ENCODE peak calls at places on chromosome 21, in ten cellular contexts. R is coronary artery, E is suprapubic skin, P is hepatocyte, T is mesothelial cell of epicardium, A is esophagus muscularis mucosa, X is Peyer's patch, H is heart left ventricle, N is transverse colon, L is GM20000. F is an unnamed sample.
A peak's percentile ranks its signal among the peaks of the same experiment; 100 is the strongest.

GRCh38 chr21:16644690-16645089 is 868.2 kb upstream of the CXADR start:
- DNase-seq in R (no peak), N (no peak), T (no peak), X (no peak), A (no peak), L (no peak), E (no peak), H (no peak), P (no peak), F (no peak)

GRCh38 chr21:42636535-42636914 is 16.9 kb upstream of the PDE9A start:
- DNase-seq in L (no peak), R (no peak), E (no peak), H (no peak), T (no peak), P (no peak), A (no peak), X (no peak), N (no peak), F (no peak)

GRCh38 chr21:46153259-46154154 is 1.9 kb downstream of the FTCD start:
- DNase-seq in L (peak; percentile 85), N (peak; percentile 50), R (peak; percentile 72), H (peak; percentile 35), T (peak; percentile 83), X (peak; percentile 66), P (peak; percentile 82), A (no peak), E (peak; percentile 87), F (peak; percentile 85)

GRCh38 chr21:16279658-16280581 is 550.1 kb downstream of the USP25 start:
- DNase-seq in T (no peak), N (no peak), P (peak; percentile 33), L (no peak), X (no peak), H (no peak), R (peak; percentile 72), E (no peak), A (no peak), F (no peak)

GRCh38 chr21:31753949-31754348 is 22.0 kb upstream of the SCAF4 start:
- DNase-seq in X (no peak), H (no peak), T (no peak), P (no peak), L (no peak), R (no peak), A (no peak), N (no peak), E (no peak), F (no peak)

GRCh38 chr21:46540087-46540710 is 64.7 kb downstream of the S100B start:
- DNase-seq in A (peak; percentile 82), X (no peak), P (no peak), N (no peak), E (no peak), R (peak; percentile 36), H (no peak), T (no peak), L (peak; percentile 6), F (no peak)

GRCh38 chr21:46065215-46065992 is 32.5 kb upstream of the COL6A2 start:
- DNase-seq in A (peak; percentile 92), X (no peak), P (peak; percentile 45), T (no peak), R (peak; percentile 90), H (peak; percentile 83), N (peak; percentile 55), E (peak; percentile 89), L (no peak), F (no peak)

GRCh38 chr21:45094412-45094811 is 20.0 kb downstream of the ADARB1 start:
- DNase-seq in X (no peak), A (no peak), R (no peak), T (no peak), H (peak; percentile 41), E (no peak), L (no peak), N (no peak), P (no peak), F (no peak)

GRCh38 chr21:43727571-43728466 is 8.9 kb downstream of the PDXK start:
- DNase-seq in E (no peak), X (peak; percentile 67), N (no peak), H (no peak), P (no peak), R (no peak), T (no peak), A (no peak), L (no peak), F (peak; percentile 85)
- TF ChIP-seq CTCF in E (no peak), X (no peak), N (no peak), H (no peak), P (no peak), R (no peak), T (no peak), A (no peak), L (no peak), F (no peak)

GRCh38 chr21:34845521-34846213 is 176.9 kb downstream of the CLIC6 start:
- DNase-seq in H (no peak), A (no peak), P (peak; percentile 61), R (no peak), T (no peak), N (peak; percentile 53), L (peak; percentile 73), X (no peak), E (peak; percentile 74), F (no peak)
- TF ChIP-seq CTCF in H (no peak), A (no peak), P (no peak), R (no peak), T (no peak), N (no peak), L (no peak), X (no peak), E (no peak), F (no peak)

GRCh38 chr21:36861595-36861883 is 104.9 kb downstream of the HLCS start:
- DNase-seq in X (no peak), P (no peak), E (no peak), R (no peak), H (no peak), N (no peak), L (no peak), T (no peak), A (no peak), F (no peak)

GRCh38 chr21:36858320-36858957 is 108.0 kb downstream of the HLCS start:
- DNase-seq in P (no peak), E (no peak), R (no peak), N (no peak), L (no peak), T (no peak), H (no peak), A (no peak), X (no peak), F (no peak)

GRCh38 chr21:36860736-36861594 is 105.5 kb downstream of the HLCS start:
- DNase-seq in X (no peak), R (no peak), N (no peak), L (no peak), A (no peak), E (no peak), P (peak; percentile 56), H (no peak), T (no peak), F (no peak)

GRCh38 chr21:36861924-36862323 is 104.5 kb downstream of the HLCS start:
- DNase-seq in R (no peak), P (no peak), L (no peak), E (no peak), N (no peak), H (no peak), A (no peak), T (no peak), X (no peak), F (no peak)

DNA sequence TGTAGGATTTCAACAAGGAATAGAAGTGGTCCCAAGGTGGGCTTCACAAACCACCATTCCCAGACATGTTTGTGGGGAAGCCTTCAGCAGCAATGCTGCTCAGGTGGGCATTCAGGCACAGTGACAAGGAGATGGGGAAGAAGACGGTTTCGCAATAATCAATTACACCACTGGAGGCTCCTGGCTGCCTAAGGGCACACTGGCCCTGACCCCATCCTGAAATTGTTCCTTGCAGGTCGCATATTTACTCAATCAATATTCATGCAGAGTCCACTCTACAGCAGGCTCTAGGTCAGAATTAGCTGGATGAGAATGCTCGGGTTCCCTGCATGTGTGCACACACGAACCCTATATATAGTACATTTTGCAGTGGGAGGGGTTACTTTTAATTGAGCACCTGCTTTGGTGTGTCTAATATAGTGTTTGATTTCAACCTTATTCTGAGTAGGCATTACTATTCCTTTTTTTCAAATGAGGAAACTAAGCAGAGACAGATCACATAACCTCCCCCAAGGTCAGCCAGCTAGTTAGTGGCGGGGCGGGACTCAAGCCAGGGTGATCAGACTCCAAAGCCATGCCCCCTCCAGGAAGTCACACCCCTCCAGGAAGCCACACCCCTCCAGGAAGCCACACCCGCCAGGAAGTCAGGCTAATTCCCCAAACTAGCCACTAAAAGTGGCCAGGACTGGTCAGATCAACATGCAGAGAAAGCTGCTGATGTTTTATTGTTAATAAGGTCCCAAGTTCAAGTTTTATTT is 106.5 kb downstream of the HLCS start:
- DNase-seq in A (no peak), L (peak; percentile 36), T (no peak), P (peak; percentile 83), N (peak; percentile 79), X (peak; percentile 79), H (peak; percentile 86), R (no peak), E (no peak), F (no peak)
- TF ChIP-seq CTCF in A (no peak), L (no peak), T (no peak), P (no peak), N (no peak), X (no peak), H (no peak), R (no peak), E (no peak), F (no peak)

GRCh38 chr21:37874481-37874880 is 41.8 kb downstream of the KCNJ6 start:
- DNase-seq in P (no peak), R (no peak), H (no peak), N (no peak), A (no peak), E (no peak), T (no peak), X (no peak), L (no peak), F (no peak)

GRCh38 chr21:37870229-37870628 is 46.0 kb downstream of the KCNJ6 start:
- DNase-seq in E (no peak), X (no peak), P (no peak), T (peak; percentile 35), N (no peak), R (no peak), H (no peak), A (no peak), L (no peak), F (no peak)

GRCh38 chr21:37874904-37875780 is 41.1 kb downstream of the KCNJ6 start:
- DNase-seq in R (no peak), A (no peak), P (no peak), H (no peak), T (no peak), E (no peak), L (no peak), X (no peak), N (no peak), F (peak; percentile 31)

GRCh38 chr21:37871121-37871862 is 45.0 kb downstream of the KCNJ6 start:
- DNase-seq in R (no peak), T (no peak), L (no peak), N (no peak), E (no peak), A (no peak), X (no peak), H (no peak), P (no peak), F (no peak)

DNA sequence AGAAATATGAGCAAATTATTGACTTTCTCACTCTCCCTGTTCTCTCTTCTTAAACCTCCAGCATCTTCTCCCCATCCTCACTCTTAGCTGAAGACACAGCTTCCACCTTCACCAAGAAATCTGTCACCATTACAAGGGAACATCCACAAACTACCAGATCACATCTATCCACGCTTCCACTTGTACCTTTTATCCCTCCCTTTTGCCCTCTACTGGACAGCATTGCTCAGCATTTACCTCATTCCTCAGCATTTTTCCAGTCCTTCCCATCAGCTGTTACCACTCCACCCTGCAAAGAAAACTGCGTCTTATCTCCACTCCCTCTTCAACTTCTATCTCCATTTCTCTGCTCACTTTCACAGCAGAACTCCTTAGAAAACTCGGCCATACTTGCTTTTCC is 42.6 kb downstream of the KCNJ6 start:
- DNase-seq in H (no peak), N (no peak), P (peak; percentile 31), L (no peak), E (no peak), R (no peak), X (no peak), T (no peak), A (no peak), F (no peak)
- TF ChIP-seq CTCF in H (no peak), N (no peak), P (peak; percentile 19), L (no peak), E (no peak), R (no peak), X (no peak), T (no peak), A (no peak), F (no peak)

F was measured in glutamatergic neuron.